ENCODE peak calls at places on chromosomes 11 and 22, in six cellular contexts. J, S, U, Z, Y and W are unnamed samples.
A peak's percentile ranks its signal among the peaks of the same experiment; 100 is the strongest.

GRCh38 chr22:47107431-47107830 is 345.0 kb downstream of the TBC1D22A start:
- DNase-seq in J (no peak), S (peak; percentile 88), U (no peak), Z (no peak), Y (no peak), W (no peak)

GRCh38 chr11:1929621-1930447 is 10.3 kb downstream of the TNNT3 start:
- DNase-seq in J (no peak), S (no peak), U (no peak), Z (no peak), Y (no peak), W (no peak)

GRCh38 chr22:33299245-33299956 is 241.2 kb upstream of the SYN3 start:
- DNase-seq in J (no peak), S (no peak), U (no peak), Z (no peak), Y (no peak), W (peak; percentile 1)

GRCh38 chr11:44346983-44347382 is 37.0 kb upstream of the ALX4 start:
- DNase-seq in J (no peak), S (no peak), U (no peak), Z (no peak), Y (no peak), W (no peak)

GRCh38 chr11:118895093-118896039 is 11.7 kb downstream of the CXCR5 start:
- DNase-seq in J (peak; percentile 3), S (no peak), U (no peak), Z (no peak), Y (no peak), W (no peak)

GRCh38 chr11:119337581-119338317 is 2.9 kb downstream of the C1QTNF5 start:
- DNase-seq in J (no peak), S (peak; percentile 90), U (no peak), Z (no peak), Y (peak; percentile 74), W (no peak)

GRCh38 chr11:78419327-78419726 is 1.7 kb upstream of the GAB2 start:
- DNase-seq in J (peak; percentile 44), S (peak; percentile 99), U (peak; percentile 42), Z (peak; percentile 37), Y (peak; percentile 93), W (no peak)

GRCh38 chr11:102831128-102831708 is 12.2 kb downstream of the MMP3 start:
- DNase-seq in J (no peak), S (peak; percentile 23), U (peak; percentile 66), Z (no peak), Y (no peak), W (peak; percentile 10)

GRCh38 chr22:39739338-39740027 is 154.1 kb downstream of the ENTHD1 start:
- DNase-seq in J (no peak), S (peak; percentile 3), U (no peak), Z (no peak), Y (no peak), W (no peak)

GRCh38 chr11:128207861-128208321 is 379.5 kb downstream of the ETS1 start:
- DNase-seq in J (no peak), S (peak; percentile 91), U (no peak), Z (no peak), Y (no peak), W (no peak)

GRCh38 chr22:25409240-25409639 is 155.2 kb upstream of the GRK3 start:
- DNase-seq in J (peak; percentile 60), S (no peak), U (no peak), Z (no peak), Y (no peak), W (no peak)

GRCh38 chr11:12746593-12747097 is 72.4 kb downstream of the TEAD1 start:
- DNase-seq in J (peak; percentile 70), S (peak; percentile 93), U (no peak), Z (no peak), Y (no peak), W (no peak)

GRCh38 chr11:58866788-58867187 is 22.3 kb upstream of the GLYATL2 start:
- DNase-seq in J (no peak), S (peak; percentile 49), U (no peak), Z (no peak), Y (no peak), W (no peak)

GRCh38 chr11:70029115-70029830 is 48.8 kb upstream of the ANO1 start:
- DNase-seq in J (no peak), S (no peak), U (no peak), Z (no peak), Y (peak; percentile 68), W (no peak)

GRCh38 chr22:24432059-24432853 is 4.9 kb downstream of the ADORA2A start:
- DNase-seq in J (peak; percentile 84), S (peak; percentile 16), U (peak; percentile 59), Z (no peak), Y (no peak), W (peak; percentile 32)

GRCh38 chr11:46446343-46446751 is 54.8 kb upstream of the CHRM4 start:
- DNase-seq in J (no peak), S (peak; percentile 52), U (no peak), Z (no peak), Y (no peak), W (no peak)

GRCh38 chr11:122852071-122852831 is 14.0 kb downstream of the CRTAM start:
- DNase-seq in J (no peak), S (peak; percentile 53), U (no peak), Z (no peak), Y (no peak), W (no peak)

GRCh38 chr11:4060182-4060923 is 34.2 kb upstream of the RRM1 start:
- DNase-seq in J (no peak), S (no peak), U (peak; percentile 59), Z (no peak), Y (no peak), W (no peak)

GRCh38 chr11:117180661-117181585 is 2.4 kb downstream of the SIDT2 start:
- DNase-seq in J (peak; percentile 73), S (peak; percentile 70), U (peak; percentile 87), Z (peak; percentile 76), Y (peak; percentile 79), W (peak; percentile 27)

GRCh38 chr11:35781342-35782171 is 119.0 kb downstream of the TRIM44 start:
- DNase-seq in J (no peak), S (peak; percentile 89), U (no peak), Z (no peak), Y (no peak), W (no peak)

DNA sequence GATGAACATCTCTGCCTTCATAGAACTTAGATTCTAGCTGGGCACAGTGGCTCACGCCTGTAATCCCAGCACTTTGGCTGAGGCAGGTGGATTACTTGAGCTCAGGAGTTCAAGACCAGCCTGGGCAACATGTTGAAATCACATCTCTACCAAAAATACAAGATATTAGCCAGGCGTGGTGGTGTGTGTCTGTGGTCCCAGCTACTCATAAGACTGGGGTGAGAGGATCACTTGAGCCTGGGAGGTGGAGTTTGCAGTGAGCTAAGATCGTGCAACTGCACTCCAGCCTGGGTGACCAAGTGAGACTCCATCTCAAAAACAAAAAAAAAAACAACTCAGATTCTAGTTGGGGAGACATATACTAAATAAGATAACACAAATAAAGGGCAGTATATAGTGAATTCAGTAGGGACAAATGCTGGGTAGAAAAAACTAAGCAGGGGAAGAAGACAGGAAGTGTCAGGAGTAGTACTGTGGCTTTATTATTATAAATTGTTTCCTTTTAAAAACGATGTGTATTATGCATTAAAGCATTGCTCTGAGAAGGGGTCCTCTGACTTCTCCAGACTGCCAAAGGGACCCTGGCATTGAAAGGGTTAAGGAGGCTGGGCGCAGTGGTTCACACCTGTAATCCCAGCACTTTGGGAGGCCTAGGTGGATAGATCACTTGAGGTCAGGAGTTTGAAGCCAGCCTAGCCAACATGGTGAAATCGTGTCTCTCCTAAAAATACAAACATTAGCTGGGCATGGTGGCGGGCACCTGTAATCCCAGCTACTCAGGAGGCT is 46.7 kb downstream of the PACS1 start:
- DNase-seq in J (no peak), S (no peak), U (no peak), Z (no peak), Y (no peak), W (no peak)
- H3K27ac ChIP-seq in J (no peak overlapping the region), S (no peak overlapping the region), U (no peak overlapping the region), Z (no peak overlapping the region), Y (no peak overlapping the region), W (no peak overlapping the region)

DNA sequence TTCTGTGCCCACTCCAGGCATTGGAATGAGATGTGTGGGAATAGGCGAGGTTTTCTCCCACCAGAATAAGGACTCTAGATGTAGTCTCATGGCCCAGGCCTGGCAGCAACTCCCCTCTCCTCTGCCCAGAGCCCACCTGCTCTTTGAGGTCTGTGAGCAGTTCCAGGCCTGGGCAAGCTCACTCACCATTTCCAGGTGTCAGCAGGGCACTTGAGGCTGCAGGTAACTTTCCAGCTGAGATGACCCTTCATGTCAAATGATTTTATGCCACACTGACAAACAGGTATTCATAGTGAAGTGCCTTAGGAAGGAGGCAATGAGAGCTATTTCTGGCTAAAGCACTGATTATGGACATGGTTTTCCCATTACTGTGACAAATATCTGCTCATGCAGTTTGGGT is 123.3 kb upstream of the CCDC90B start:
- DNase-seq in J (no peak), S (no peak), U (no peak), Z (no peak), Y (no peak), W (no peak)
- H3K27ac ChIP-seq in J (no peak overlapping the region), S (no peak overlapping the region), U (no peak overlapping the region), Z (no peak overlapping the region), Y (no peak overlapping the region), W (no peak overlapping the region)

GRCh38 chr22:37549704-37550059 is 10.6 kb upstream of the CDC42EP1 start:
- DNase-seq in J (no peak), S (peak; percentile 50), U (no peak), Z (no peak), Y (peak; percentile 88), W (no peak)
- H3K27ac ChIP-seq in J (peak overlapping the region; percentile 94), S (no peak overlapping the region), U (no peak overlapping the region), Z (no peak overlapping the region), Y (peak overlapping the region; percentile 61), W (peak overlapping the region; percentile 86)

DNA sequence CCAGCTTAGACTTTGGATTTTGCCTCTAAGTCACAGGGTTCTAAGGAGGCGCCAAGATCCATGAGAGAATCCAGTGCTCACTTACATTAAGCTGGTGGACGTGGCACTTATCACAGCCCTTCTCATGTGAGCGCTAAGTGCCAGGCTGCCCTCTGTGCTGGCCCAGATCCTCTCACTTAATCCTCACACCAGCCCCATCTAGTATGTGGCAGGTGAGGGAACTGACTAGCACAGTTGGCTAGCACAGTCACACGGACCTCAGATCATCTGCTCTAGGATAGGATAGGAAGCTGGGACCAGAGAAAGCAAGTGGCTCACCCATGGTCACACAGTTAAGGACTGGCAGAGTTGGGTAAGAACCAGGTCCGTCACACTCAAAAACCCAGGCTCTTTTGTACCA is 3.7 kb downstream of the HMOX1 start:
- DNase-seq in J (no peak), S (no peak), U (no peak), Z (no peak), Y (no peak), W (no peak)
- H3K27ac ChIP-seq in J (no peak overlapping the region), S (no peak overlapping the region), U (no peak overlapping the region), Z (no peak overlapping the region), Y (no peak overlapping the region), W (no peak overlapping the region)

DNA sequence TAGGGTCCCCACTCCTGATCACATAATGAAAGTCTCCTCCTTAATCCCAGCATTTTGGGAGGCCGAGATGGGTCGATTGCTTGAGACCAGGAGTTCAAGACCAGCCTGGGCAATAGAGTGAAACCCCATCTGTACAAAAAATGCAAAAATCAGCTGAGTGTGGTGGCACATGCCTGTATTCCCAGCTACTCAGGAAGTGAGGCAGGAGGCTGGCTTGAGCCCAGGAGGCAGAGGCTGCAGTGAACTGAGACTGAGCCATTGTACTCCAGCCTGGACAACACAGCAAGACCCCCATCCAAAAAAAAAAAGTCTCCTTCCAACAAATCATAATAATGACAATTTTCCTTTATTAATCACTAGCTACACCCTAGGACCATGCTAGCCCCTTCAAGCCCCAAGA is 15.1 kb downstream of the ZMAT5 start:
- DNase-seq in J (no peak), S (no peak), U (no peak), Z (no peak), Y (no peak), W (no peak)
- H3K27ac ChIP-seq in J (no peak overlapping the region), S (no peak overlapping the region), U (no peak overlapping the region), Z (peak overlapping the region; percentile 88), Y (no peak overlapping the region), W (no peak overlapping the region)